ENCODE peak calls at places on chromosomes 4 and X, in four cellular contexts. One of them, this sample, is unnamed.

GRCh38 chrX:113675278-113675677 is 834.6 kb upstream of the AMOT start:
- DNase-seq in foreskin fibroblast: no peak
- DNase-seq in fibroblast of mammary gland: peak; percentile 13
- DNase-seq in colonic mucosa: no peak
- DNase-seq in this sample: no peak

GRCh38 chrX:53239474-53239873 is 14.5 kb upstream of the KDM5C start:
- DNase-seq in foreskin fibroblast: no peak
- DNase-seq in colonic mucosa: no peak
- DNase-seq in fibroblast of mammary gland: peak; percentile 40
- DNase-seq in this sample: peak; percentile 44

GRCh38 chrX:124194903-124195302 is 137.6 kb upstream of the TEX13D start:
- DNase-seq in fibroblast of mammary gland: no peak
- DNase-seq in foreskin fibroblast: no peak
- DNase-seq in colonic mucosa: no peak
- DNase-seq in this sample: no peak

GRCh38 chr4:40856836-40857362 is 107.1 kb downstream of the NSUN7 start:
- DNase-seq in foreskin fibroblast: peak; percentile 24
- DNase-seq in fibroblast of mammary gland: peak; percentile 39
- DNase-seq in colonic mucosa: peak; percentile 74
- DNase-seq in this sample: peak; percentile 82

GRCh38 chrX:50996930-50997329 is 86.4 kb downstream of the BMP15 start:
- DNase-seq in fibroblast of mammary gland: no peak
- DNase-seq in colonic mucosa: no peak
- DNase-seq in foreskin fibroblast: no peak
- DNase-seq in this sample: no peak

GRCh38 chr4:7800410-7800809 is 139.3 kb downstream of the AFAP1 start:
- DNase-seq in colonic mucosa: no peak
- DNase-seq in foreskin fibroblast: no peak
- DNase-seq in fibroblast of mammary gland: no peak
- DNase-seq in this sample: no peak

GRCh38 chrX:123876177-123876576 is 16.3 kb downstream of the XIAP start:
- DNase-seq in colonic mucosa: no peak
- DNase-seq in foreskin fibroblast: no peak
- DNase-seq in fibroblast of mammary gland: no peak
- DNase-seq in this sample: no peak

GRCh38 chr4:130336585-130337217 is 1240.7 kb downstream of the C4orf33 start:
- DNase-seq in colonic mucosa: no peak
- DNase-seq in fibroblast of mammary gland: peak; percentile 37
- DNase-seq in foreskin fibroblast: peak; percentile 0
- DNase-seq in this sample: peak; percentile 9

GRCh38 chrX:123468481-123468880 is 264.4 kb downstream of the THOC2 start:
- DNase-seq in foreskin fibroblast: no peak
- DNase-seq in colonic mucosa: no peak
- DNase-seq in fibroblast of mammary gland: no peak
- DNase-seq in this sample: no peak

DNA sequence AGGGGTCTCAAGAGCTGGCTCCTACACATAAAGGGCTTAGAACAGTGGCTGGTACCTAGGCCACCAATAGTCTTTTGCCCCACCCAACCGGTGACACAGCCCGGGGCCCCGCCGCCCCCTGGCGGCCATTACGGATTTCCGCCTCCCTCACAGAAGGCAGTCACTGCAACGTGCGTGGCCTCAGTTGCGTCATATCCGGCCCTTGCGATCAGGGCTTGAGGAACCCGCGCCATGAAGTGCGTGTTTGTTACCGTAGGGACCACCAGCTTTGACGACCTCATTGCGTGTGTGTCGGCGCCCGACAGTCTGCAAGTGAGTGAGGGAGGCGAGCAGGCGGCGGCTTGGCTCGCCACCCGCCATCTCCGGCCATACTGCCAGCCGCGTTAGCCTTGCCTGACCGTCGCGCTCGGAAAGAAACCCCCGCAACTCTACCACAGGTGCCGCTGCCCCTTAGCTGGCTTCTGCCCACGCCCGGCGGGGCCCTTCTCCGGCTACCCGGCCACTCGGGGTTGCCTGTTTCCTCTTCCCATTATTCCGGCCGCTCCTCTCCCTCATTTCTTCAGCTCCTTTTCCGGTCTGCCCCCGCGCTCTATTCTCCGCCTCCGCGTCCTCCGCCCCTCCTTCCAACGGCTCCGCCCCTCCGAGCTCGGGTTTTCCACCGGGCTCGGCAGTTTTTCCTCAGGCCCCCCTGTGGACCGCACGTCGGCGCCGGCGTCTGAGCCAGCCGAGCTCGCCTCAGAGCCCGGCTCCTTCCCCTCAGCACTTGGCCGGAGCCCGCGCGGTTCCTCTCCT is at the start of gene ALG13:
- DNase-seq in colonic mucosa: peak; percentile 92
- DNase-seq in foreskin fibroblast: peak; percentile 86
- DNase-seq in fibroblast of mammary gland: peak; percentile 91
- DNase-seq in this sample: peak; percentile 84
- TF ChIP-seq CTCF in colonic mucosa: peak; percentile 81
- TF ChIP-seq CTCF in foreskin fibroblast: peak; percentile 68
- TF ChIP-seq CTCF in fibroblast of mammary gland: peak; percentile 60
- TF ChIP-seq CTCF in this sample: peak; percentile 39

GRCh38 chr4:104451573-104451972 is 43.1 kb downstream of the CXXC4 start:
- DNase-seq in fibroblast of mammary gland: peak; percentile 14
- DNase-seq in colonic mucosa: no peak
- DNase-seq in foreskin fibroblast: no peak
- DNase-seq in this sample: peak; percentile 4
- TF ChIP-seq CTCF in fibroblast of mammary gland: peak; percentile 43
- TF ChIP-seq CTCF in colonic mucosa: no peak
- TF ChIP-seq CTCF in foreskin fibroblast: no peak
- TF ChIP-seq CTCF in this sample: no peak

DNA sequence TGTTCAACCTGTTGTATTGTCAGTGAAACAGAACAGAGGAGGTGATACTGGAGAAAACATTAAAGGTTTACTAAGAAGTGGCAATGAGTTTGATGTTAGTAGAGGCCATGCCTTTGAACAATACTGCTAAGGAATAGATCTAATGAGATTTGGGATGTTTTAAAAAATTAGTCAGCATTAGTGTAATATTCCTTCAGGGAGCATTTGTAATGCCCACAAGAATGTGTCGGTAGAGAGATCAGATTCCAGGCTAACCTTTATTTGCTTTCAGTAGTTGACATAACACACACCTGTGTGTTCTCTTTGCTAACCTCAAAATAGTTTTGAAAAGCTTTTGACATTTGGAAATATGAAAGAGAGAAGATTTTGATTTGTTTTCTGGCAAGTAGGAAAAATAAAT is 328.8 kb downstream of the BMPR1B start:
- DNase-seq in colonic mucosa: no peak
- DNase-seq in fibroblast of mammary gland: no peak
- DNase-seq in foreskin fibroblast: no peak
- DNase-seq in this sample: no peak
- TF ChIP-seq CTCF in colonic mucosa: no peak
- TF ChIP-seq CTCF in fibroblast of mammary gland: no peak
- TF ChIP-seq CTCF in foreskin fibroblast: no peak
- TF ChIP-seq CTCF in this sample: no peak

DNA sequence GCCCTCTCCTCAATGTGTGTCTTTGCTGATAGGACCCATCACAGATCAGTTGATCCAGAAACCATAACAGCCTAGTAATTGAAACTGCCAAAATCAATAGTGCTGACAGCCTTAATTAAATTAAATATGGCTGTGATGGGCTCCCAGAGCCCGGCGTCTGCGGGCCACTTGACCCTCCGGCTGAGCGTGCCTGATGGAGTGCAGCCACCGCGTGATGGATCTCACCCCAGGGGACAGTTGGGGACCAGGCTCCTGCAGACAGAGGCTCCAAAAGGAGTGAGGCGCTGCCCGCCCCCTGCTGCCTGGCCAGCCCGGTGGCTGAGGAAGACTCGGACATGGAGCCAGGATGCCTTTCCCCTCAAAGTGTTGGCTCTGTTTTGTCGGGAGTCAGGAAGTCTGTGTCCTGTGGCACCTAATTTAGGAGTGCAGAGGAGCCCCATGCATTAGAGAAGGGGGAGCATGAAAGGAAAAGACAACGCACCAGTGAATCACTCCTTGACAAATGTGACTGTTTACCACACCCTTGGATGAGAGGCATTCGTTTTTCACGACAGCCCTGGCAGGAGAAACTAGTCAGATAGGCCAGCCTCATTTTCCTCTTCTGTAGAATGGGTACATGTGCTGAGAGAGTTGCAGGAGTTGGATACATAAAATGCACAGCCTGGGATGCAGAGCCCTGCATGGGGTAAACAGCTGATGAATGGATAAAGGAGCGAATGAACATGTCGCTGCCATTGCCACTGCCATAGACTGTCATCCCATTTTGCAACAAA is 40.8 kb upstream of the MSX1 start:
- DNase-seq in fibroblast of mammary gland: no peak
- DNase-seq in foreskin fibroblast: no peak
- DNase-seq in colonic mucosa: no peak
- DNase-seq in this sample: no peak
- TF ChIP-seq CTCF in fibroblast of mammary gland: no peak
- TF ChIP-seq CTCF in foreskin fibroblast: no peak
- TF ChIP-seq CTCF in colonic mucosa: no peak
- TF ChIP-seq CTCF in this sample: no peak

DNA sequence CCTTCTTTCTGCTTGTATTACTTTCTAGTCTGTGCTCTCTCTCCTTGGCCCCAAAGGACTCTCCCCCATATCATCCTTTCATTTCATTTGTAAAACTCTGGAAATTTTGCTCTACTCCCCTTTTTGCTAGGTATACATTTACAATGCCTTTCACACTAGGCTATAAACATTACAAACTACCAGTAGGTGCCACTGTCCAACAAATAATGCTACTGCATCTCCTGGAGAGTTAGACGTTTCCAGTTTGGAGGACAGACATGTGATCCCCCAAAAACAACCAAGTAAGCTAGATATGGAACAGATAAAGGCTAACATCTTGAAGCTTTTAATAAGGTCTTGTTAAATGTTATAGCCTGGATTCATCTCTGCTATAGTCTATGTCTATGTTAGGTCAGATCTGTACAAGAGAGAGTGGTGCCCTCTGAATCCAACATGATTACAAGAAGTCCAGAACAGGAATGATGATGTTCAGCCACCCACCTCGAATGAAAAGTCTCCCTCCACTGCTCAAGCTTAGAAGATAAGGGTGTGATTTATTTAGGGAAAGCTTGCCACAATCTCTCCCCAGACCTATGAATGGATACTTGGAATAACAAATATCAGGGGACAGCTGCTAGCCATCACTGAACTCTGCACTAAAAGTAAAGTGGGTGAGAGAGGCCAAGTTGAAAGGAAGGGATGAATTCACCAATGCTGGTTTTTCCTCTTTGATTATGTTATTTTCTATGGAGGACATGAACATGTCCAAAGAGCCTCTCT is 14.3 kb downstream of the CBR4 start:
- DNase-seq in foreskin fibroblast: no peak
- DNase-seq in colonic mucosa: no peak
- DNase-seq in fibroblast of mammary gland: peak; percentile 38
- DNase-seq in this sample: no peak
- TF ChIP-seq CTCF in foreskin fibroblast: no peak
- TF ChIP-seq CTCF in colonic mucosa: no peak
- TF ChIP-seq CTCF in fibroblast of mammary gland: peak; percentile 11
- TF ChIP-seq CTCF in this sample: no peak

GRCh38 chrX:145410622-145411021 is 163.3 kb downstream of the SPANXN1 start:
- DNase-seq in foreskin fibroblast: no peak
- DNase-seq in fibroblast of mammary gland: no peak
- DNase-seq in colonic mucosa: no peak
- DNase-seq in this sample: no peak

DNA sequence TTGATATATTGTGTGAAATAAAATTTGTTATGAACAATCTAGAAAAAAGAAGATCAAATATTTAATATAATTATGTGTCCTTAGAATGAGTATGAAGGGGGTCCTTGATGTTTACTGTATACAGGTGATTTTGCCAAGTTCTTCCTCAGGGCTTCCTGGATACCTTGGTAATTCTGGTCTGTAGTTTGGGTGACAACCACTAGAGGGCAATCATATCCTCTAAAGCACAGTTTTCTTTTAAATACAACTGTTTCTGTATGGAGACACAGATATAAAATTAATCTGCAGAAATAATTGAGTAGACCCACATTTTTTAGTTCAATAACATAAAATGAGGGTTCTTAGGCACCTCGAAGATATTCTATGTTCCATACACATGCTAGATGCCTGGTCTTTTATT is 157.7 kb downstream of the SPANXN1 start:
- DNase-seq in colonic mucosa: peak; percentile 23
- DNase-seq in fibroblast of mammary gland: peak; percentile 33
- DNase-seq in foreskin fibroblast: no peak
- DNase-seq in this sample: peak; percentile 5
- TF ChIP-seq CTCF in colonic mucosa: peak; percentile 54
- TF ChIP-seq CTCF in fibroblast of mammary gland: peak; percentile 62
- TF ChIP-seq CTCF in foreskin fibroblast: peak; percentile 7
- TF ChIP-seq CTCF in this sample: no peak

GRCh38 chr4:145482209-145483021 is 762 bp downstream of the SMAD1 start:
- DNase-seq in colonic mucosa: peak; percentile 68
- DNase-seq in foreskin fibroblast: peak; percentile 63
- DNase-seq in fibroblast of mammary gland: peak; percentile 78
- DNase-seq in this sample: peak; percentile 73
- TF ChIP-seq CTCF in colonic mucosa: no peak
- TF ChIP-seq CTCF in foreskin fibroblast: no peak
- TF ChIP-seq CTCF in fibroblast of mammary gland: no peak
- TF ChIP-seq CTCF in this sample: no peak

DNA sequence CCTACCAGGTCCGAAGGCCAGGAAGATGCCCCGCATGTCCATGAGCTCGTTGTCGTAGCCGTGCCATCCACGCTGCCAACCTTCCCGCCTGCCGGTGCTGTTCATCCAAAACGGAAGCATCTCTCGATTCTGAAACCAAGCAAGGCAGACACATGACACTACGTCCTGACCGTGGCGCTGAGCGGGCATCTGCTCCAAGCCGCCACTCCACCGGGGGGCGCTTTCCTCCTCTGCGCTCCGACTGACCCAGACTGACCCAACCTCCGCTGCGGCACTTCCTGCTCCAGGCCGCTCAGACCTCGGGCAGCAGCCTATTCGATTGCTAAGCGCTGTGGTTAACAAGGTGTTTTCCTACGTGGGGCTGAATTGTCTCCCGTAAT is 120.4 kb downstream of the ENPP6 start:
- DNase-seq in fibroblast of mammary gland: peak; percentile 35
- DNase-seq in foreskin fibroblast: no peak
- DNase-seq in colonic mucosa: peak; percentile 37
- DNase-seq in this sample: peak; percentile 28
- TF ChIP-seq CTCF in fibroblast of mammary gland: peak; percentile 35
- TF ChIP-seq CTCF in foreskin fibroblast: no peak
- TF ChIP-seq CTCF in colonic mucosa: peak; percentile 14
- TF ChIP-seq CTCF in this sample: no peak